ENCODE peak calls at places on chromosomes 12 and 14, in eight cellular contexts. One of them, this sample, is unnamed.

GRCh38 chr12:33438025-33438772 is 1.4 kb downstream of the SYT10 start:
- DNase-seq in HEK293T: no peak
- DNase-seq in NCI-H460: no peak
- DNase-seq in activated effector memory CD4-positive, alpha-beta T cell treated with anti-CD3 and anti-CD28 coated beads, Interleukin-2, amount 50 U/mL, for 16 hours: no peak
- DNase-seq in uterus: no peak
- DNase-seq in ecto neural progenitor cell: peak
- DNase-seq in astrocyte of the spinal cord: no peak
- DNase-seq in posterior vena cava: no peak
- DNase-seq in this sample: no peak

GRCh38 chr14:26394114-26394855 is 203.5 kb downstream of the NOVA1 start:
- DNase-seq in activated effector memory CD4-positive, alpha-beta T cell treated with anti-CD3 and anti-CD28 coated beads, Interleukin-2, amount 50 U/mL, for 16 hours: no peak
- DNase-seq in astrocyte of the spinal cord: peak
- DNase-seq in NCI-H460: peak
- DNase-seq in posterior vena cava: no peak
- DNase-seq in HEK293T: no peak
- DNase-seq in uterus: no peak
- DNase-seq in ecto neural progenitor cell: no peak
- DNase-seq in this sample: no peak

GRCh38 chr14:74882103-74882920 is 596 bp downstream of the DLST start:
- DNase-seq in uterus: no peak
- DNase-seq in NCI-H460: no peak
- DNase-seq in posterior vena cava: peak
- DNase-seq in astrocyte of the spinal cord: peak
- DNase-seq in activated effector memory CD4-positive, alpha-beta T cell treated with anti-CD3 and anti-CD28 coated beads, Interleukin-2, amount 50 U/mL, for 16 hours: peak
- DNase-seq in ecto neural progenitor cell: no peak
- DNase-seq in HEK293T: no peak
- DNase-seq in this sample: no peak

GRCh38 chr14:99512571-99513182 is 31.5 kb downstream of the CCNK start:
- DNase-seq in uterus: no peak
- DNase-seq in astrocyte of the spinal cord: no peak
- DNase-seq in activated effector memory CD4-positive, alpha-beta T cell treated with anti-CD3 and anti-CD28 coated beads, Interleukin-2, amount 50 U/mL, for 16 hours: peak
- DNase-seq in HEK293T: no peak
- DNase-seq in posterior vena cava: peak
- DNase-seq in NCI-H460: no peak
- DNase-seq in ecto neural progenitor cell: no peak
- DNase-seq in this sample: no peak

GRCh38 chr14:31297701-31298344 is 90.2 kb upstream of the HECTD1 start:
- DNase-seq in NCI-H460: no peak
- DNase-seq in HEK293T: no peak
- DNase-seq in ecto neural progenitor cell: no peak
- DNase-seq in posterior vena cava: no peak
- DNase-seq in activated effector memory CD4-positive, alpha-beta T cell treated with anti-CD3 and anti-CD28 coated beads, Interleukin-2, amount 50 U/mL, for 16 hours: no peak
- DNase-seq in uterus: no peak
- DNase-seq in astrocyte of the spinal cord: peak
- DNase-seq in this sample: no peak

GRCh38 chr14:64113279-64113678 is 180.9 kb downstream of the ESR2 start:
- DNase-seq in NCI-H460: no peak
- DNase-seq in astrocyte of the spinal cord: no peak
- DNase-seq in HEK293T: no peak
- DNase-seq in activated effector memory CD4-positive, alpha-beta T cell treated with anti-CD3 and anti-CD28 coated beads, Interleukin-2, amount 50 U/mL, for 16 hours: no peak
- DNase-seq in posterior vena cava: no peak
- DNase-seq in ecto neural progenitor cell: no peak
- DNase-seq in uterus: no peak
- DNase-seq in this sample: no peak

GRCh38 chr14:47919994-47920393 is 244.6 kb upstream of the MDGA2 start:
- DNase-seq in astrocyte of the spinal cord: no peak
- DNase-seq in NCI-H460: no peak
- DNase-seq in HEK293T: no peak
- DNase-seq in posterior vena cava: no peak
- DNase-seq in activated effector memory CD4-positive, alpha-beta T cell treated with anti-CD3 and anti-CD28 coated beads, Interleukin-2, amount 50 U/mL, for 16 hours: no peak
- DNase-seq in ecto neural progenitor cell: peak
- DNase-seq in uterus: no peak
- DNase-seq in this sample: no peak

GRCh38 chr12:57816001-57816854 is 2.3 kb downstream of the AVIL start:
- DNase-seq in NCI-H460: no peak
- DNase-seq in astrocyte of the spinal cord: no peak
- DNase-seq in HEK293T: no peak
- DNase-seq in ecto neural progenitor cell: no peak
- DNase-seq in uterus: no peak
- DNase-seq in activated effector memory CD4-positive, alpha-beta T cell treated with anti-CD3 and anti-CD28 coated beads, Interleukin-2, amount 50 U/mL, for 16 hours: no peak
- DNase-seq in posterior vena cava: peak
- DNase-seq in this sample: no peak

GRCh38 chr12:91181053-91181452 is 1.6 kb downstream of the DCN start:
- DNase-seq in uterus: no peak
- DNase-seq in NCI-H460: no peak
- DNase-seq in ecto neural progenitor cell: no peak
- DNase-seq in posterior vena cava: no peak
- DNase-seq in activated effector memory CD4-positive, alpha-beta T cell treated with anti-CD3 and anti-CD28 coated beads, Interleukin-2, amount 50 U/mL, for 16 hours: no peak
- DNase-seq in astrocyte of the spinal cord: peak
- DNase-seq in HEK293T: no peak
- DNase-seq in this sample: no peak

GRCh38 chr12:112283541-112283940 is 98.7 kb downstream of the HECTD4 start:
- DNase-seq in posterior vena cava: no peak
- DNase-seq in NCI-H460: no peak
- DNase-seq in astrocyte of the spinal cord: no peak
- DNase-seq in ecto neural progenitor cell: no peak
- DNase-seq in uterus: no peak
- DNase-seq in HEK293T: no peak
- DNase-seq in activated effector memory CD4-positive, alpha-beta T cell treated with anti-CD3 and anti-CD28 coated beads, Interleukin-2, amount 50 U/mL, for 16 hours: no peak
- DNase-seq in this sample: no peak

GRCh38 chr14:23409966-23410635 is 2.0 kb upstream of the MYH6 start:
- DNase-seq in uterus: no peak
- DNase-seq in NCI-H460: no peak
- DNase-seq in posterior vena cava: no peak
- DNase-seq in HEK293T: no peak
- DNase-seq in ecto neural progenitor cell: no peak
- DNase-seq in astrocyte of the spinal cord: no peak
- DNase-seq in activated effector memory CD4-positive, alpha-beta T cell treated with anti-CD3 and anti-CD28 coated beads, Interleukin-2, amount 50 U/mL, for 16 hours: no peak
- DNase-seq in this sample: peak

This sample was measured in right atrium auricular region.